ENCODE peak calls at places on chromosomes 5 and 9, in five cellular contexts. P is fibroblast of lung, S is Peyer's patch, G is IMR-90, T is left ventricle myocardium inferior. R is an unnamed sample.

GRCh38 chr9:98333703-98334582 is 78.5 kb upstream of the TBC1D2 start:
- DNase-seq in G (peak; percentile 93), P (peak; percentile 87), S (no peak), T (no peak), R (no peak)

GRCh38 chr5:116773926-116774325 is 199.3 kb upstream of the SEMA6A start:
- DNase-seq in S (no peak), P (no peak), G (no peak), T (no peak), R (no peak)

GRCh38 chr5:158819095-158819494 is 280.6 kb downstream of the EBF1 start:
- DNase-seq in G (no peak), S (no peak), P (no peak), T (no peak), R (no peak)

GRCh38 chr5:139660916-139661814 is 13.0 kb downstream of the CXXC5 start:
- DNase-seq in S (no peak), G (peak; percentile 95), P (peak; percentile 93), T (peak; percentile 82), R (peak; percentile 97)

GRCh38 chr5:52706775-52707174 is 80.9 kb upstream of the ITGA1 start:
- DNase-seq in T (no peak), P (no peak), G (no peak), S (no peak), R (no peak)

GRCh38 chr5:125011982-125012381 is 265.5 kb upstream of the ZNF608 start:
- DNase-seq in T (no peak), S (no peak), G (no peak), P (no peak), R (no peak)

GRCh38 chr9:13367784-13368183 is 88.3 kb upstream of the MPDZ start:
- DNase-seq in P (no peak), S (no peak), T (no peak), G (no peak), R (no peak)

GRCh38 chr9:87620727-87621322 is 105.1 kb upstream of the CTSL start:
- DNase-seq in P (no peak), G (no peak), S (no peak), T (no peak), R (no peak)

GRCh38 chr9:126674365-126675146 is 60.8 kb downstream of the LMX1B start:
- DNase-seq in P (no peak), G (no peak), T (no peak), S (no peak), R (no peak)

GRCh38 chr5:1474875-1475543 is 29.8 kb upstream of the SLC6A3 start:
- DNase-seq in G (no peak), S (peak; percentile 32), P (no peak), T (peak; percentile 10), R (peak; percentile 2)

GRCh38 chr9:110427497-110428104 is 89.9 kb upstream of the TXNDC8 start:
- DNase-seq in S (peak; percentile 76), G (peak; percentile 28), T (peak; percentile 16), P (peak; percentile 59), R (no peak)

GRCh38 chr5:93620487-93621339 is 37.7 kb downstream of the NR2F1 start:
- DNase-seq in G (peak; percentile 68), P (peak; percentile 73), T (peak; percentile 61), S (peak; percentile 85), R (peak; percentile 62)

GRCh38 chr5:72364961-72365360 is 44.8 kb downstream of the PTCD2 start:
- DNase-seq in T (no peak), S (no peak), P (no peak), G (no peak), R (no peak)

GRCh38 chr9:70569070-70569772 is 154.8 kb upstream of the KLF9 start:
- DNase-seq in P (no peak), G (peak; percentile 59), S (no peak), T (no peak), R (no peak)

GRCh38 chr9:98129451-98129881 is 10.4 kb upstream of the TRIM14 start:
- DNase-seq in G (peak; percentile 7), T (no peak), P (no peak), S (no peak), R (no peak)

GRCh38 chr5:155871623-155872022 is 455.3 kb upstream of the SGCD start:
- DNase-seq in S (no peak), G (no peak), T (no peak), P (no peak), R (no peak)

GRCh38 chr9:132200706-132201105 is 38.8 kb downstream of the NTNG2 start:
- DNase-seq in S (peak; percentile 15), P (no peak), G (no peak), T (no peak), R (no peak)

GRCh38 chr9:72353455-72354116 is 11.4 kb downstream of the ZFAND5 start:
- DNase-seq in P (no peak), T (no peak), G (no peak), S (no peak), R (no peak)

GRCh38 chr5:45162974-45163373 is 354.2 kb downstream of the MRPS30 start:
- DNase-seq in T (no peak), P (no peak), G (no peak), S (no peak), R (no peak)

GRCh38 chr5:76379316-76379715 is 23.8 kb upstream of the IQGAP2 start:
- DNase-seq in S (no peak), G (no peak), T (no peak), P (no peak), R (no peak)

GRCh38 chr5:136212252-136212721 is 19.3 kb upstream of the SMIM32 start:
- DNase-seq in P (peak; percentile 57), G (peak; percentile 48), T (peak; percentile 49), S (peak; percentile 75), R (peak; percentile 80)

GRCh38 chr9:136622538-136622948 is 40.2 kb upstream of the EGFL7 start:
- DNase-seq in S (no peak), G (no peak), P (no peak), T (peak; percentile 13), R (no peak)

GRCh38 chr9:110220809-110221208 is 12.8 kb upstream of the C9orf152 start:
- DNase-seq in G (no peak), T (no peak), P (no peak), S (no peak), R (no peak)

GRCh38 chr5:131541071-131541470 is 94.0 kb downstream of the RAPGEF6 start:
- DNase-seq in S (no peak), T (no peak), G (peak; percentile 10), P (no peak), R (no peak)

GRCh38 chr5:52995095-52995494 is 5.9 kb downstream of the ITGA2 start:
- DNase-seq in S (no peak), T (no peak), P (no peak), G (no peak), R (no peak)

GRCh38 chr9:78365979-78366697 is 69.2 kb downstream of the PSAT1 start:
- DNase-seq in G (peak; percentile 39), S (no peak), T (no peak), P (peak; percentile 47), R (no peak)

GRCh38 chr9:129513282-129513681 is 107.6 kb downstream of the C9orf50 start:
- DNase-seq in S (no peak), T (no peak), G (no peak), P (no peak), R (no peak)

GRCh38 chr9:124594215-124594614 is 87.0 kb upstream of the NR5A1 start:
- DNase-seq in G (peak; percentile 20), T (no peak), P (no peak), S (no peak), R (no peak)

GRCh38 chr5:134446938-134447337 is 35.3 kb upstream of the CDKN2AIPNL start:
- DNase-seq in G (no peak), P (no peak), T (no peak), S (peak; percentile 65), R (no peak)

DNA sequence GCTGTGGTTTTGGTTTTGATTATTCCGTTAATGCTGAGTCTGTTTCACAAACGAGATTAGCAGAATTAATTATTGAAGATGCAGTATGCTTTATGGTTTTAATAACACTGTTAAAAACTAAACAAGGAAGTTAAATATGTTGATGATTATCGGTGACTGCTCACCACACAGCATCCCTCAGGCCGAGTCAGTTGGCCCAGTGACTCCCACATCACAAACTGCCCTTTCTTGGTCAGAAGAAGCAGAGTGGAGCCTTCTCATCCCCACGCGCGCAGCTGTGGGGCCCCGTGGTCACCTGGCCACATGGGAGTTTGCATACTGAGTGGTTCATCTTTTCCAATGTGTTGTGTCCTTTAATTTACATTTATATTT is 111.5 kb upstream of the FCN2 start:
- DNase-seq in P (no peak), G (no peak), T (no peak), S (no peak), R (no peak)
- H3K27ac ChIP-seq in P (peak overlapping the region; percentile 23), G (no peak overlapping the region), T (peak overlapping the region; percentile 50), S (no peak overlapping the region), R (no peak overlapping the region)

GRCh38 chr9:86035827-86036440 is 63.4 kb downstream of the GOLM1 start:
- DNase-seq in S (no peak), P (no peak), T (no peak), G (no peak), R (no peak)

GRCh38 chr9:86040281-86041155 is 58.8 kb downstream of the GOLM1 start:
- DNase-seq in P (no peak), S (no peak), T (no peak), G (no peak), R (no peak)

GRCh38 chr9:86034863-86035734 is 64.3 kb downstream of the GOLM1 start:
- DNase-seq in T (no peak), P (peak; percentile 57), G (peak; percentile 40), S (no peak), R (no peak)

GRCh38 chr9:86041331-86041741 is 58.0 kb downstream of the GOLM1 start:
- DNase-seq in P (peak; percentile 71), T (no peak), G (peak; percentile 61), S (no peak), R (no peak)

GRCh38 chr9:86036555-86036954 is 62.8 kb downstream of the GOLM1 start:
- DNase-seq in S (no peak), T (no peak), G (no peak), P (no peak), R (no peak)
- TF ChIP-seq CTCF in S (no peak), T (no peak), G (no peak), P (no peak), R (no peak)

GRCh38 chr5:59765446-59765845 is 128.1 kb downstream of the PDE4D start:
- DNase-seq in S (no peak), P (no peak), G (no peak), T (no peak), R (no peak)
- H3K27ac ChIP-seq in S (no peak overlapping the region), P (no peak overlapping the region), G (no peak overlapping the region), T (no peak overlapping the region), R (no peak overlapping the region)

GRCh38 chr9:96618209-96619108 is 1.2 kb downstream of the CDC14B start:
- DNase-seq in S (peak; percentile 63), T (peak; percentile 38), P (peak; percentile 43), G (peak; percentile 54), R (peak; percentile 74)

GRCh38 chr9:96620832-96621269 is 1.2 kb upstream of the CDC14B start:
- DNase-seq in G (no peak), T (no peak), S (no peak), P (no peak), R (no peak)

GRCh38 chr9:96620155-96620514 is 492 bp upstream of the CDC14B start:
- DNase-seq in G (no peak), T (no peak), S (no peak), P (no peak), R (no peak)

GRCh38 chr9:96619109-96619435 is 571 bp downstream of the CDC14B start:
- DNase-seq in P (no peak), G (no peak), T (no peak), S (no peak), R (peak; percentile 26)

GRCh38 chr9:96619491-96620154 is at the start of gene CDC14B:
- DNase-seq in P (peak; percentile 93), G (peak; percentile 90), T (peak; percentile 90), S (peak; percentile 93), R (peak; percentile 84)
- TF ChIP-seq CTCF in P (no peak), G (peak; percentile 46), T (no peak), S (peak; percentile 21), R (peak; percentile 9)